ENCODE peak calls at places on chromosome 10, in four cellular contexts. One of them, this sample, is unnamed.

GRCh38 chr10:120221873-120222485 is 235.0 kb upstream of the PLPP4 start:
- DNase-seq in substantia nigra: no peak
- DNase-seq in CD4-positive, alpha-beta T cell: no peak
- DNase-seq in thoracic aorta: no peak
- DNase-seq in this sample: peak; percentile 54

GRCh38 chr10:27833792-27834191 is 88.2 kb upstream of the MKX start:
- DNase-seq in CD4-positive, alpha-beta T cell: no peak
- DNase-seq in substantia nigra: no peak
- DNase-seq in thoracic aorta: no peak
- DNase-seq in this sample: no peak

GRCh38 chr10:77801474-77802238 is 124.9 kb downstream of the DLG5 start:
- DNase-seq in CD4-positive, alpha-beta T cell: peak; percentile 13
- DNase-seq in substantia nigra: no peak
- DNase-seq in thoracic aorta: no peak
- DNase-seq in this sample: no peak

GRCh38 chr10:69629897-69630650 is at the start of gene FAM241B:
- DNase-seq in CD4-positive, alpha-beta T cell: peak; percentile 68
- DNase-seq in thoracic aorta: no peak
- DNase-seq in substantia nigra: peak; percentile 10
- DNase-seq in this sample: peak; percentile 81

GRCh38 chr10:70477661-70478162 is 855 bp upstream of the PALD1 start:
- DNase-seq in thoracic aorta: no peak
- DNase-seq in CD4-positive, alpha-beta T cell: peak; percentile 70
- DNase-seq in substantia nigra: no peak
- DNase-seq in this sample: no peak

GRCh38 chr10:31768467-31768866 is 160.2 kb downstream of the ARHGAP12 start:
- DNase-seq in CD4-positive, alpha-beta T cell: no peak
- DNase-seq in substantia nigra: no peak
- DNase-seq in thoracic aorta: no peak
- DNase-seq in this sample: no peak

GRCh38 chr10:96380821-96381220 is 22.0 kb upstream of the OPALIN start:
- DNase-seq in CD4-positive, alpha-beta T cell: no peak
- DNase-seq in thoracic aorta: no peak
- DNase-seq in substantia nigra: no peak
- DNase-seq in this sample: no peak

GRCh38 chr10:71771204-71771603 is 2.1 kb downstream of the VSIR start:
- DNase-seq in substantia nigra: no peak
- DNase-seq in thoracic aorta: no peak
- DNase-seq in CD4-positive, alpha-beta T cell: no peak
- DNase-seq in this sample: no peak

GRCh38 chr10:114320249-114321116 is 81.4 kb downstream of the VWA2 start:
- DNase-seq in substantia nigra: no peak
- DNase-seq in CD4-positive, alpha-beta T cell: no peak
- DNase-seq in thoracic aorta: no peak
- DNase-seq in this sample: no peak

GRCh38 chr10:3054183-3054815 is 13.0 kb upstream of the PFKP start:
- DNase-seq in thoracic aorta: no peak
- DNase-seq in CD4-positive, alpha-beta T cell: no peak
- DNase-seq in substantia nigra: no peak
- DNase-seq in this sample: no peak

GRCh38 chr10:35585903-35586535 is 19.1 kb upstream of the GJD4 start:
- DNase-seq in thoracic aorta: no peak
- DNase-seq in substantia nigra: no peak
- DNase-seq in CD4-positive, alpha-beta T cell: no peak
- DNase-seq in this sample: peak; percentile 34

GRCh38 chr10:28250782-28251181 is 52.1 kb downstream of the MPP7 start:
- DNase-seq in CD4-positive, alpha-beta T cell: no peak
- DNase-seq in substantia nigra: no peak
- DNase-seq in thoracic aorta: no peak
- DNase-seq in this sample: no peak

GRCh38 chr10:75202321-75203096 is 8.1 kb upstream of the VDAC2 start:
- DNase-seq in substantia nigra: no peak
- DNase-seq in thoracic aorta: peak; percentile 24
- DNase-seq in CD4-positive, alpha-beta T cell: no peak
- DNase-seq in this sample: peak; percentile 66

GRCh38 chr10:980468-980867 is 7.8 kb upstream of the GTPBP4 start:
- DNase-seq in substantia nigra: no peak
- DNase-seq in CD4-positive, alpha-beta T cell: no peak
- DNase-seq in thoracic aorta: no peak
- DNase-seq in this sample: no peak

GRCh38 chr10:28694530-28694929 is 17.2 kb downstream of the BAMBI start:
- DNase-seq in thoracic aorta: no peak
- DNase-seq in substantia nigra: no peak
- DNase-seq in CD4-positive, alpha-beta T cell: no peak
- DNase-seq in this sample: no peak

GRCh38 chr10:5861269-5862031 is 28.2 kb downstream of the ANKRD16 start:
- DNase-seq in thoracic aorta: no peak
- DNase-seq in CD4-positive, alpha-beta T cell: no peak
- DNase-seq in substantia nigra: no peak
- DNase-seq in this sample: no peak

GRCh38 chr10:77104459-77104980 is 533.1 kb downstream of the KCNMA1 start:
- DNase-seq in thoracic aorta: peak; percentile 66
- DNase-seq in substantia nigra: no peak
- DNase-seq in CD4-positive, alpha-beta T cell: no peak
- DNase-seq in this sample: no peak

GRCh38 chr10:84256510-84257342 is 11.9 kb downstream of the RGR start:
- DNase-seq in substantia nigra: peak; percentile 26
- DNase-seq in thoracic aorta: no peak
- DNase-seq in CD4-positive, alpha-beta T cell: peak; percentile 15
- DNase-seq in this sample: peak; percentile 62

GRCh38 chr10:18501198-18501597 is 150.2 kb downstream of the NSUN6 start:
- DNase-seq in thoracic aorta: no peak
- DNase-seq in CD4-positive, alpha-beta T cell: no peak
- DNase-seq in substantia nigra: no peak
- DNase-seq in this sample: no peak

GRCh38 chr10:127694580-127695193 is 42.3 kb upstream of the FOXI2 start:
- DNase-seq in thoracic aorta: no peak
- DNase-seq in substantia nigra: no peak
- DNase-seq in CD4-positive, alpha-beta T cell: no peak
- DNase-seq in this sample: peak; percentile 47

GRCh38 chr10:94192974-94193373 is 169.8 kb downstream of the NOC3L start:
- DNase-seq in CD4-positive, alpha-beta T cell: no peak
- DNase-seq in substantia nigra: no peak
- DNase-seq in thoracic aorta: no peak
- DNase-seq in this sample: no peak

GRCh38 chr10:70596110-70596798 is 6.3 kb downstream of the PRF1 start:
- DNase-seq in substantia nigra: peak; percentile 7
- DNase-seq in thoracic aorta: no peak
- DNase-seq in CD4-positive, alpha-beta T cell: no peak
- DNase-seq in this sample: peak; percentile 14

GRCh38 chr10:59255463-59255862 is 79.0 kb downstream of the PHYHIPL start:
- DNase-seq in substantia nigra: no peak
- DNase-seq in CD4-positive, alpha-beta T cell: no peak
- DNase-seq in thoracic aorta: no peak
- DNase-seq in this sample: no peak
- H3K27ac ChIP-seq in substantia nigra: no peak overlapping the region
- H3K27ac ChIP-seq in CD4-positive, alpha-beta T cell: no peak overlapping the region
- H3K27ac ChIP-seq in thoracic aorta: no peak overlapping the region
- H3K27ac ChIP-seq in this sample: no peak overlapping the region

DNA sequence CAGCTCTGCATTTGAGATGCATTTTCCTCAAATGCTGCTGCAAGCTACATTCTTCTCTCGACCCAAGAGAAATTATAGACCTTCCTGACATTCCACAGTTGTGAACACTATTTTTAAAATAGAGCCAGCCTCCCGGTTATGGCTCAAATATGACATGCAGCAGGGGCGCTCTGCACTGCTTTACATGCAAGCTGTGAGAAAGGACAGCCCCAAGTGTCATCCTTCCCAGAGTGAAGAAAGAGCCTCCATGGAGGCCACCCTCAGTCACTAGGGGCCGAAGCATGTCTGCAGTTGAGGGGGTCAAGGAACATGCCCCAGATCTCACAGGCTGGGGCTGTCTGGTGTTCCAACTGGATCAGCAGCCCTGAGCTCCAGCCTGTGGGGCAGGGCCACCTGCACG is 63.9 kb upstream of the CHST15 start:
- DNase-seq in substantia nigra: no peak
- DNase-seq in thoracic aorta: no peak
- DNase-seq in CD4-positive, alpha-beta T cell: no peak
- DNase-seq in this sample: no peak
- H3K27ac ChIP-seq in substantia nigra: no peak overlapping the region
- H3K27ac ChIP-seq in thoracic aorta: peak overlapping the region; percentile 86
- H3K27ac ChIP-seq in CD4-positive, alpha-beta T cell: no peak overlapping the region
- H3K27ac ChIP-seq in this sample: no peak overlapping the region

GRCh38 chr10:10591682-10592412 is 425.8 kb upstream of the CELF2 start:
- DNase-seq in CD4-positive, alpha-beta T cell: no peak
- DNase-seq in substantia nigra: no peak
- DNase-seq in thoracic aorta: no peak
- DNase-seq in this sample: no peak
- H3K27ac ChIP-seq in CD4-positive, alpha-beta T cell: no peak overlapping the region
- H3K27ac ChIP-seq in substantia nigra: no peak overlapping the region
- H3K27ac ChIP-seq in thoracic aorta: no peak overlapping the region
- H3K27ac ChIP-seq in this sample: no peak overlapping the region

DNA sequence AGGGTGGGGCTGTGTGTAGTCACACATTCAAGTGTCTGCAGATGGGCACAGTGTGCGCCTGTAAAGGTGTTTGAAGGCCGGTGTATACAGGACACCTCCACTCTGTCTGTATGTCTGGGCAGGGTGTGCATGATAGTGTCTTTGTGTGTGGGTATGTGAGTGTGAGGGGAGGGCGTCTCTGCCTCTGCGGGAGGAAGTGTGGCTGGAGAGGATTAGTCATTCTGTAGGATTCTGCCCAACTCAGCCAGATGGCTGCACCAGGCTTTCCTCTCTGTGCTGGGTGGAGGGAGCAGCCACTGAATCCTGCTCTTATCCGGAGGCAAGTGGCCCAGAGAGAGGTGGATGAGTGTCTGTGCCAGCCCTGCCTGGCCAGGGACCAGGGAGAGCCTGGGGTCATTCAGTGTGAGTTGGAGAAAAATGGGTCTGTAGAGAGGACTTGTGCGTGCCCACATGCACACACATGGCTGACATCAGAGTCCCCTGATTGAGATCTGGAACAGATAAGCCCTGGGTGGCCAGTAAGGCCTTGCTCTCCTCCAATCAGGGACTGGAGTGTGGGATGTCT is 1.7 kb downstream of the SFXN3 start:
- DNase-seq in substantia nigra: peak; percentile 85
- DNase-seq in CD4-positive, alpha-beta T cell: peak; percentile 51
- DNase-seq in thoracic aorta: peak; percentile 51
- DNase-seq in this sample: peak; percentile 61
- H3K27ac ChIP-seq in substantia nigra: peak overlapping the region; percentile 91
- H3K27ac ChIP-seq in CD4-positive, alpha-beta T cell: peak overlapping the region; percentile 93
- H3K27ac ChIP-seq in thoracic aorta: peak overlapping the region; percentile 99
- H3K27ac ChIP-seq in this sample: peak overlapping the region; percentile 90

DNA sequence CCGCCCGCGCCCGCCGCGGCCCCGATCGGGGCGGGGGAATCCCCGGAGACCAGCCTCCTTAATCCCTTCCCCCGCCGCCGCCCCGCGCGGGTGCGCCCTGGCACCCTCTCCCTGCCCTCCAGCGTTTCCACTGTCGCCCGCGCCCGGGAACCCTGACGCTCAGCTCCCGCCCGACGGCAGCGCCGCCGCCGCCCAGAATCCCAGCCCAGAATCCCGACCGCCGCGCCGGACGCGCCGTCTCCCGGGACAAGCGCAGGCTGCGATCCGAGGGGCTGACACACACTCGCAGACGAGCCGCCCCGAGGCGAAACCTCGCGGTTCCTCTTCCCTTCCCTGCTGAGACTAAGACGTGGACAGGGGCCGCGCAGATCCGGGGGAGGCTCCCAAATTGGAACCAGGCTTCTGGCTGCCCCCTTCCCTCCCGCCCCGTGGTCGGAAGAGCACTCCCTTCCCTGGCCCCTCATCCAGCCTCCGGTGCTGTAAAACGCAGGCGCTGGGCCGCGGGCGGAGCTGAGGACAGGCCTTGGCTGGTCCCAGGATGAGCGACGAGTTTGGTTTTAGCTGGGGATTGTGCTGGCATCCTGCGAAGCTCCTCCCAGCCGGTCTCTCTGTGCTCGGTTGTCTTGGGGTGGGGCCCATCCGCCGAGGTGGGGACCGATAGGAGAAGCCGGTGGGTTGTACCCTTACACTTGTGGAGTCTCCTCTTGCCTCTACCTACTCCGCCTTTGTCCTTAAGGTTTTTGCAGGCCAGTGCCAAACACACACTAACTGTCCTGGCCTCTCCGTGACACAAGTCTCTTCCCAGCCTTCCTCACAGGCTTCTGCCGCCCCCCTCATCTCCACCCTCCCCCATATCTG is 1.1 kb downstream of the MARVELD1 start:
- DNase-seq in thoracic aorta: peak; percentile 34
- DNase-seq in substantia nigra: peak; percentile 52
- DNase-seq in CD4-positive, alpha-beta T cell: peak; percentile 1
- DNase-seq in this sample: peak; percentile 81
- H3K27ac ChIP-seq in thoracic aorta: peak overlapping the region; percentile 96
- H3K27ac ChIP-seq in substantia nigra: peak overlapping the region; percentile 61
- H3K27ac ChIP-seq in CD4-positive, alpha-beta T cell: no peak overlapping the region
- H3K27ac ChIP-seq in this sample: peak overlapping the region; percentile 90